ENCODE peak calls at places on chromosomes 6 and 20, in four cellular contexts. Z is WTC11, Y is HepG2, K is K562. I is an unnamed sample.

GRCh38 chr20:58722877-58723627 is 30.5 kb downstream of the NPEPL1 start:
- DNase-seq in Z (no peak), Y (no peak), K (peak; percentile 3), I (no peak)

GRCh38 chr20:12229891-12230290 is 312.2 kb downstream of the BTBD3 start:
- DNase-seq in Z (no peak), Y (no peak), K (no peak), I (no peak)

GRCh38 chr6:147214248-147215227 is 10.3 kb downstream of the STXBP5 start:
- DNase-seq in Z (no peak), Y (no peak), K (no peak), I (no peak)

GRCh38 chr20:44701116-44701865 is 13.9 kb upstream of the CCN5 start:
- DNase-seq in Z (peak; percentile 59), Y (peak; percentile 41), K (no peak), I (no peak)

GRCh38 chr6:1812487-1812886 is 202.8 kb downstream of the FOXC1 start:
- DNase-seq in Z (no peak), Y (no peak), K (no peak), I (no peak)

GRCh38 chr6:132712366-132712765 is 1.5 kb downstream of the VNN1 start:
- DNase-seq in Z (no peak), Y (no peak), K (no peak), I (peak; percentile 63)

GRCh38 chr6:99013145-99013544 is 65.4 kb upstream of the FBXL4 start:
- DNase-seq in Z (no peak), Y (no peak), K (no peak), I (peak; percentile 47)

GRCh38 chr6:165055231-165055630 is 254.2 kb downstream of the C6orf118 start:
- DNase-seq in Z (no peak), Y (no peak), K (no peak), I (peak; percentile 4)

GRCh38 chr20:21534453-21534852 is 20.6 kb upstream of the NKX2-2 start:
- DNase-seq in Z (no peak), Y (no peak), K (no peak), I (no peak)

GRCh38 chr6:93035756-93036155 is 383.6 kb downstream of the EPHA7 start:
- DNase-seq in Z (no peak), Y (no peak), K (no peak), I (no peak)

GRCh38 chr20:370977-371754 is 9.4 kb upstream of the TRIB3 start:
- DNase-seq in Z (no peak), Y (peak; percentile 63), K (peak; percentile 56), I (no peak)

GRCh38 chr6:52263709-52264320 is 19.5 kb upstream of the IL17F start:
- DNase-seq in Z (peak; percentile 68), Y (peak; percentile 64), K (peak; percentile 67), I (peak; percentile 51)

GRCh38 chr6:109834595-109835437 is 143.3 kb upstream of the GPR6 start:
- DNase-seq in Z (no peak), Y (no peak), K (no peak), I (no peak)

GRCh38 chr6:20652276-20652675 is 118.0 kb downstream of the CDKAL1 start:
- DNase-seq in Z (no peak), Y (no peak), K (no peak), I (no peak)

GRCh38 chr6:45959534-45960195 is 56.0 kb downstream of the CLIC5 start:
- DNase-seq in Z (no peak), Y (no peak), K (no peak), I (no peak)

GRCh38 chr6:80545323-80545722 is 438.9 kb downstream of the BCKDHB start:
- DNase-seq in Z (no peak), Y (no peak), K (no peak), I (no peak)

DNA sequence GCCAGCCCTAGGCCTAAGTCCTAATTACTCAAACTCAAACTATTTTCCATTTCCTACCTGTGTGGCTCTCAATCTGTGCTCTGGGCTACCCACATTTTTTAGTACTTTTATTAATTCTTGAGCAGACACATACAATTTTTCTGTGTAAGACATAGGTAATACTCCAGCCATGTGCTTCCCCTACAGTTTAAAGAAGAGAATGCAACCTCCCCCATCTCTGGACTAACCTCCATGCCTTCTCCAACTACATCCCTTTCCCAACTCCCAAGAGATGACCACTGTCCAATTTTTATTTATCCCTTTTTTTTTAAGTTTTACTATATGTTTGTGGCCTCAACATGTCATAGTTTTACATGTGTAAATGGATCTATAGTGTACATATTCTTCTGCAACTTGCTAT is 5.8 kb downstream of the HMGN4 start:
- DNase-seq in Z (no peak), Y (peak; percentile 36), K (peak; percentile 39), I (peak; percentile 40)
- TF ChIP-seq NR3C1 in Z (no peak), Y (no peak), K (no peak), I (no peak)

DNA sequence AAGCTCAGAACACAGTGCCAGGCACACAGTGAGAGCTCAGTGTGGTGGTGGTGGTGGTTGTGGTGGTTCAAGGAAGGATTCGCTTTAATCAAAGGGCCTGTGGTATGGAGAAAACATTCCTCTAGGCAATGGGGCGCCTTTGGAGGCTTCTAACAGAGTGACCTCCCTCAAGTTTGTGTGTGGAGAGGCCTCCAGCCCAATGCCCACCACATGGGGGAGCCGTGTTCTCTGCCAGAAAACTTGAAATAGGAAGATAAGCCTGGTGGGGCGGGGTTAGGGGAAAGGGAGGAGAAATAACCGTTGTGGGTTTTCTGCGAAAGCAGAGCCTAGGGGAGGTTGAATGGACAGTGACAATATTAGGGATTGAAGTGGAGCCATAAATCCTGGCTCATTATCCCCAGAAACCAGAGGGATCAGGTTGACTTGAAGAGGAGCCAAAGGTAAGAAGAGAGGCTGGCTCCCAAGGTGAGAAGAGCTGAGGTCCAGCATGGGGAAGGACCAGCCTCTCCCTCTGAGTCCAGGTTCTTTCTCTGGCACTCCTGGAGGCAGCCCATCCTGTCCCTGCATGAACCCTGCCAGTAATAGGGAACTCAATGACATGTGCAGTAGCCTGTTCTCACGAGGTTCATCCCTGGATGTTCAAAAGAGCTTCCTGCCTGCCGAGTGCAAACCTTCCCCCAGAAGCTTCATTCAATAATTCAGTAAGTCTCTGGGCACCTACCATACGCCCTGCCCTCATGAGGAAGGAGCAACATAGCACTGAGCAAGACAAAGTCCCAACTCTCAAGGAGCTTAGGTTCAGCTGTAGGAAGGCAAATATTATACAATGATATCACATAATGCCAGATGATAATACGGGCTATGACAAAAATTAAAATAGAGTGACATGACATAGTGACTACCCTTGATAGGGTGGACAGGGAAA is 51.4 kb downstream of the TGM2 start:
- DNase-seq in Z (peak; percentile 81), Y (peak; percentile 78), K (peak; percentile 80), I (peak; percentile 67)
- TF ChIP-seq NR3C1 in Z (no peak), Y (no peak), K (no peak), I (no peak)

GRCh38 chr20:40848530-40848929 is 159.5 kb upstream of the MAFB start:
- DNase-seq in Z (no peak), Y (no peak), K (no peak), I (no peak)
- TF ChIP-seq NR3C1 in Z (no peak), Y (no peak), K (no peak), I (no peak)

DNA sequence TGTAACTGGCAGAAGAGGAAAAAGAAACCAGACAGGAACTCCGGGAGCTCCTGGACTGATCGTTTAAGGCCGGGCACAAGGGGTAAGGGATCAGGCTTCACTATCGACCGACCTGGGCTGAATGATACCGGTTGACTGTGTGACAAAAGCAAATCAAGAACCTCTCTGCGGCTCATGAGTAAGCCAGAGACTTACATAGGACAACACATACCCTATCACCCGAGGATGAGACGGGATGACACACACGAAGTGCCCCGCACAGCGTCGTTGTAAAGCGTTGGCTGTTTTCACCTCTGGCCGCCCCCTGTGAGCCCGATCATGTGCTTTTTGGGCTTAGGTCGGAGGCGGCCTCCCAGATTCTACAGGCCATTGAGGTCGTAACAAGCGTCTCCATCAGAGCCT is 695 bp upstream of the TGIF2 start:
- DNase-seq in Z (no peak), Y (peak; percentile 65), K (peak; percentile 43), I (no peak)
- TF ChIP-seq NR3C1 in Z (no peak), Y (no peak), K (no peak), I (no peak)

I was measured in A549.